ENCODE peak calls at places on chromosomes 1 and 21, in seven cellular contexts. Q is AG04450, O is dorsolateral prefrontal cortex, H is tibial artery, M is body of pancreas, R is coronary artery, J is GM06990. Y is an unnamed sample.

GRCh38 chr1:33186936-33187335 is 5.1 kb upstream of the TRIM62 start:
- DNase-seq in R (no peak), H (no peak), Q (no peak), M (no peak), J (no peak), O (no peak), Y (no peak)

GRCh38 chr1:206551985-206552325 is 44.6 kb downstream of the RASSF5 start:
- DNase-seq in J (no peak), H (no peak), Q (no peak), R (no peak), M (no peak), O (no peak), Y (no peak)

GRCh38 chr1:25064465-25065238 is 134.6 kb upstream of the RUNX3 start:
- DNase-seq in H (no peak), O (no peak), M (no peak), Q (no peak), J (no peak), R (no peak), Y (no peak)

GRCh38 chr1:85578321-85579295 is 2.0 kb upstream of the CCN1 start:
- DNase-seq in J (no peak), Q (peak; percentile 94), H (no peak), M (no peak), O (no peak), R (no peak), Y (peak; percentile 98)

GRCh38 chr1:192489748-192490147 is 85.8 kb upstream of the RGS1 start:
- DNase-seq in R (no peak), M (peak; percentile 85), H (peak; percentile 70), J (no peak), Q (peak; percentile 74), O (no peak), Y (peak; percentile 94)

GRCh38 chr1:75092141-75092540 is 42.0 kb upstream of the LHX8 start:
- DNase-seq in Q (no peak), H (no peak), R (no peak), M (no peak), J (no peak), O (no peak), Y (no peak)

GRCh38 chr1:20440785-20441200 is 45.2 kb downstream of the CAMK2N1 start:
- DNase-seq in R (no peak), M (peak; percentile 39), Q (no peak), J (no peak), O (peak; percentile 50), H (no peak), Y (peak; percentile 53)

GRCh38 chr1:219681876-219682275 is 69.0 kb upstream of the ZC3H11B start:
- DNase-seq in Q (no peak), M (no peak), J (no peak), H (no peak), O (no peak), R (no peak), Y (no peak)

GRCh38 chr1:173276922-173277800 is 70.0 kb upstream of the TNFSF4 start:
- DNase-seq in M (no peak), J (peak; percentile 43), Q (no peak), H (no peak), O (no peak), R (no peak), Y (no peak)

GRCh38 chr1:30511563-30512252 is 211.7 kb downstream of the MATN1 start:
- DNase-seq in Q (no peak), H (no peak), M (no peak), J (no peak), O (no peak), R (peak; percentile 45), Y (no peak)

GRCh38 chr21:42684109-42684916 is 30.9 kb downstream of the PDE9A start:
- DNase-seq in J (no peak), H (no peak), Q (no peak), O (peak; percentile 43), R (no peak), M (no peak), Y (no peak)

DNA sequence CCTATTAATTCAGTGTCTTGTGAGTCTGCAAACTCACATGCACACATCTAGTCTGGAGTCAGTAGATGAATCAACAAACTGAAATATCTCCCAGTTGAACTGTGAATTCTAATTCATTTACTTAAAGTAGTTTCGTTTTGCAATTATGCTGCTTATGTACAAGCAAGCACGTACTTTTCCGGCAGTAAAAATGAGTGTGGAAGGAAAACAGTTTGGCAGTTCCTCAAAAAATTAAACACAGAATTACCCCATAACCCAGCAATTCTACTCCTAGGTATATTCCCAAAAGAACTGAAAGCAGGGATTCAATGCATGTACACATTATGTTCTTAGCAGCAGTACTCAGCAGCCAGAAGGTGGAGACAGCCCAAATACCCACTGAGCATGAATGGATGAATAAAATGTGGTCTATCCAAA is 49.3 kb downstream of the GNB1 start:
- DNase-seq in Q (no peak), R (no peak), J (no peak), H (no peak), M (no peak), O (no peak), Y (no peak)
- H3K4me3 ChIP-seq in Q (no peak overlapping the region), R (peak overlapping the region; percentile 2), J (peak overlapping the region; percentile 1), H (no peak overlapping the region), M (no peak overlapping the region), O (peak overlapping the region; percentile 4), Y (no peak overlapping the region)

DNA sequence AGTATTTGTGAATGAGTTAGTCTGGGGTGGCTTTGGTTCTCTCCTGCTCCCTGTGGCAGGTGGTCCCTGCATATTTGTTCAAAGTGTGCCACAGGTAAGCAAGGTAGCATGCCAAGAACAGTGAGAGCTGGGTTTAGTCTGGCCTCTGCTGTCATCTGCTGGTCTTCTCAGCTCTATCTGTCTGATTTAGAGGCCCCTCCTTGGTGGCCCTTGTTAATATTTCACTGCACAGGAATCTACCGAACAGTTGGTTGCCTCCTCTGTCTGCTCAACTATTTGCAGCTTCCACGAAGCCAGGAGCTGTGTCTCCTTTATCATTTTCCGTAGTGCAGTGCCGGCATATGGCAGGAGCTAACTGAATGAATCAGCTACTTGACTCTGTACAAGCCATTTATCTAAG is 9.7 kb downstream of the DNM3 start:
- DNase-seq in M (peak; percentile 23), O (peak; percentile 53), J (no peak), R (no peak), Q (no peak), H (no peak), Y (no peak)
- TF ChIP-seq CTCF in M (no peak), O (no peak), J (peak; percentile 18), R (no peak), Q (no peak), H (no peak), Y (no peak)

GRCh38 chr1:6519491-6519934 is 28.0 kb upstream of the PLEKHG5 start:
- DNase-seq in H (no peak), R (no peak), J (no peak), Q (no peak), M (no peak), O (no peak), Y (no peak)
- H3K4me3 ChIP-seq in H (no peak overlapping the region), R (no peak overlapping the region), J (no peak overlapping the region), Q (no peak overlapping the region), M (no peak overlapping the region), O (no peak overlapping the region), Y (no peak overlapping the region)

DNA sequence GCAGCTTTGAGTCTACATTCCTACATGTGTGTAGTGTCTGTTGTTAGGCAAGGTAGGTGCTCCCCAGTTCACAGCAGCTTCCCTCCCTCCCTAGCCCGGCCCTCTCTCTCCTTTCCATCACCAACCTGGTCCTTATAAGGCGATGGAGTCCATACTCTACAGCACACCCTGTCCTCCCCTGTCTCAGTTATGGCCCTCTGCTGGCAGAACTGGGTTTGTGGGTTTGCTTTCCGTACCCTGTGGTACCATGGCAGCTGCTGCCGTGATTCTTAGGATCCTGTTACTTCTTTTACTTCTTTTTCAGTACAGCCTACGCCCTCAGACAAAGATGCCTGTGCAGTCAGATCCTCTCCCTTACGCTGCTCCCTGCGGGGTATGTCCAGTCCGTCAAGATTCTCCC is 31.7 kb downstream of the AK5 start:
- DNase-seq in M (peak; percentile 43), O (no peak), R (no peak), Q (no peak), H (no peak), J (no peak), Y (peak; percentile 60)
- TF ChIP-seq CTCF in M (peak; percentile 19), O (peak; percentile 28), R (no peak), Q (peak; percentile 45), H (no peak), J (peak; percentile 52), Y (peak; percentile 56)

GRCh38 chr1:47559944-47560695 is 122.3 kb downstream of the FOXD2 start:
- DNase-seq in H (no peak), O (no peak), M (peak; percentile 70), R (no peak), Q (no peak), J (no peak), Y (no peak)

GRCh38 chr1:47561523-47562007 is 123.7 kb downstream of the FOXD2 start:
- DNase-seq in J (no peak), M (no peak), Q (no peak), R (no peak), O (no peak), H (no peak), Y (no peak)

GRCh38 chr1:47557086-47557866 is 119.4 kb downstream of the FOXD2 start:
- DNase-seq in R (no peak), M (no peak), J (no peak), O (no peak), Q (no peak), H (no peak), Y (no peak)

GRCh38 chr1:47555841-47556616 is 118.2 kb downstream of the FOXD2 start:
- DNase-seq in O (no peak), H (no peak), Q (no peak), M (no peak), R (no peak), J (no peak), Y (no peak)

DNA sequence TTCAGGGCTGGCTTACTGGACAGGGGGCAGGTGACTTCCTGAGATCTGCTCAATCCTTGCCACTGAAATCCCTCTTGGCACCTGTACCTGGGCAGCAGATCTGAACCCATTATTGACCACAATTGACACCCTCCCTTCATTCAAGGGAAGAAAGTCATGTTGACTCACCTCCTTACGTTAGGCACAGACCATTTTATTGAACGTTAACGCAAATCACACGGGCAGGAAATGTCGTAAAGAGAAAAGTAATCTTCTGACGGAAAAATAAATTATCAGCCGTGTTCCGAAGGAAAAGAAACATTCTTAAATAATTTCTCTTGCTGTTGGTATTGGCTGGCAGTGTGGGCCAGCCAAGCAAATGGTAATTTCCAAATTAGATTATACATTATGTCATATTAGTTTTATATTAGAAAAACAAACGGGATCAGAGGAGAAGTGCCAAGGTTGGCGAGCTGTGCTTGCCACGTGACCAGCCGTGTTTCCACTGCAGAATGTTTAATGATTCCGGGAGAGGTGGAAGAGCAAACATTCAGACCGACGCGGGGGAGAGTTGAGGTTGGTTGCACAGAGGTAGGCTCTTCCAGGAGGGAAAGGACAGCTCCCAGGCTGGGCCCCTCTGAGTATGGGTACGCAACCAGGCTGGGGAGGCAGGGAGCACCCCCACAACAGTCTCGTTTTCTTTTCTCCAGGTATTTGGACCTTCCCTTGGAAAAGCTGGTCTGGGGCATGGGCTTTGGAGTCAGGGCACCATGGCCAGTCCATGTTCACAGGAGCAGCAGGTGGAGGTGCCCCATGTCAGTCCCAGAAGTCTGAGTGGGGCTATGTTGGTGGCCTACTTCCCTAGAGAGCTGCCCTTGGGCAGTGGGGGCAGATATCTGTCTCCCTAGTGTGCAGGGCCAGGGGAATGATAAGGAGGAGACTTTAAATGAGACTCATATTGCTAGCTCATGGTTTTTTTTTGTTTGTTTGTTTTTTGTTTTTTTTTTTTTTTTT is 121.1 kb downstream of the FOXD2 start:
- DNase-seq in H (no peak), Q (no peak), R (no peak), J (no peak), M (peak; percentile 79), O (no peak), Y (no peak)
- H3K4me3 ChIP-seq in H (peak overlapping the region; percentile 24), Q (no peak overlapping the region), R (no peak overlapping the region), J (no peak overlapping the region), M (no peak overlapping the region), O (no peak overlapping the region), Y (no peak overlapping the region)